ENCODE peak calls at places on chromosomes 12 and 14, in six cellular contexts. L is AG20443, W is AML-193, M is ascending aorta, S is SW480, H is skeletal muscle cell. D is an unnamed sample.

GRCh38 chr14:31619440-31619839 is 58.2 kb downstream of the NUBPL start:
- DNase-seq in W (no peak), M (no peak), S (no peak), H (no peak), L (no peak), D (no peak)

GRCh38 chr14:46788994-46789393 is 137.4 kb upstream of the RPL10L start:
- DNase-seq in S (no peak), H (no peak), M (no peak), W (no peak), L (no peak), D (no peak)

GRCh38 chr14:29724991-29725390 is 202.7 kb downstream of the PRKD1 start:
- DNase-seq in S (peak), H (no peak), M (no peak), W (no peak), L (no peak), D (no peak)

GRCh38 chr14:91311284-91311662 is 66.8 kb upstream of the GPR68 start:
- DNase-seq in L (no peak), M (no peak), H (no peak), W (no peak), S (peak), D (no peak)

GRCh38 chr12:56749364-56749763 is 2.8 kb downstream of the PRIM1 start:
- DNase-seq in H (no peak), M (no peak), W (peak), L (no peak), S (no peak), D (no peak)

GRCh38 chr12:82687020-82687951 is 580 bp downstream of the TMTC2 start:
- DNase-seq in M (no peak), L (no peak), S (peak), H (no peak), W (no peak), D (no peak)

GRCh38 chr12:107533218-107533617 is 152.4 kb upstream of the PWP1 start:
- DNase-seq in W (no peak), H (no peak), M (no peak), L (no peak), S (no peak), D (no peak)

GRCh38 chr14:95039993-95040348 is 117.4 kb downstream of the DICER1 start:
- DNase-seq in S (no peak), H (no peak), M (no peak), L (no peak), W (no peak), D (no peak)

GRCh38 chr14:60485057-60485599 is 735 bp downstream of the C14orf39 start:
- DNase-seq in M (no peak), W (no peak), L (no peak), H (no peak), S (no peak), D (no peak)

GRCh38 chr14:66074546-66074945 is 411.6 kb upstream of the CCDC196 start:
- DNase-seq in M (no peak), S (no peak), W (no peak), L (no peak), H (no peak), D (no peak)

GRCh38 chr12:89439946-89440345 is 84.7 kb downstream of the GALNT4 start:
- DNase-seq in S (no peak), L (peak), M (no peak), W (no peak), H (no peak), D (no peak)

GRCh38 chr14:50943261-50943942 is 881 bp downstream of the PYGL start:
- DNase-seq in S (peak), M (no peak), W (no peak), H (no peak), L (peak), D (no peak)

GRCh38 chr14:59214702-59215302 is 26.3 kb downstream of the DAAM1 start:
- DNase-seq in H (no peak), S (no peak), W (no peak), M (no peak), L (no peak), D (no peak)